ENCODE peak calls at places on chromosome 11, in eight cellular contexts. T is DND-41, L is lung, I is HL-60, Y is GM06990, H is left ventricle myocardium inferior, F is HCT116, O is heart left ventricle. W is an unnamed sample. For H3K27me3, the result is how much of the 10 kb centered on the place peaks cover.

GRCh38 chr11:2480874-2481220 is 36.0 kb downstream of the KCNQ1 start:
- DNase-seq in T (no peak), L (no peak), I (peak), Y (no peak), H (no peak), F (no peak), O (no peak), W (no peak)

GRCh38 chr11:77089004-77089545 is 13.6 kb upstream of the OMP start:
- DNase-seq in T (no peak), L (no peak), I (no peak), Y (no peak), H (peak), F (no peak), O (no peak), W (no peak)

GRCh38 chr11:116501728-116502127 is 271.1 kb downstream of the BUD13 start:
- DNase-seq in T (no peak), L (no peak), I (no peak), Y (no peak), H (no peak), F (no peak), O (no peak), W (no peak)

GRCh38 chr11:69460540-69461257 is 20.8 kb upstream of the LINC01488 start:
- DNase-seq in T (no peak), L (no peak), I (no peak), Y (no peak), H (no peak), F (peak), O (no peak), W (no peak)

GRCh38 chr11:32427616-32427934 is 7.8 kb downstream of the WT1 start:
- DNase-seq in T (no peak), L (no peak), I (no peak), Y (no peak), H (no peak), F (no peak), O (no peak), W (no peak)

GRCh38 chr11:130671801-130672700 is 223.6 kb downstream of the ADAMTS15 start:
- DNase-seq in T (no peak), L (no peak), I (no peak), Y (no peak), H (peak), F (no peak), O (peak), W (peak)

GRCh38 chr11:102791271-102792036 is 6.5 kb downstream of the MMP1 start:
- DNase-seq in T (no peak), L (no peak), I (no peak), Y (no peak), H (no peak), F (no peak), O (no peak), W (no peak)

GRCh38 chr11:32440920-32441319 is 5.6 kb upstream of the WT1 start:
- DNase-seq in T (no peak), L (no peak), I (no peak), Y (no peak), H (no peak), F (no peak), O (no peak), W (no peak)

GRCh38 chr11:16893456-16894076 is 120.6 kb downstream of the PLEKHA7 start:
- DNase-seq in T (no peak), L (no peak), I (no peak), Y (no peak), H (no peak), F (no peak), O (no peak), W (no peak)

GRCh38 chr11:2175659-2176058 is 4.0 kb upstream of the TH start:
- DNase-seq in T (no peak), L (no peak), I (no peak), Y (no peak), H (no peak), F (no peak), O (no peak), W (no peak)

GRCh38 chr11:119849872-119850271 is 120.9 kb upstream of the NECTIN1 start:
- DNase-seq in T (no peak), L (no peak), I (no peak), Y (no peak), H (no peak), F (no peak), O (no peak), W (no peak)

DNA sequence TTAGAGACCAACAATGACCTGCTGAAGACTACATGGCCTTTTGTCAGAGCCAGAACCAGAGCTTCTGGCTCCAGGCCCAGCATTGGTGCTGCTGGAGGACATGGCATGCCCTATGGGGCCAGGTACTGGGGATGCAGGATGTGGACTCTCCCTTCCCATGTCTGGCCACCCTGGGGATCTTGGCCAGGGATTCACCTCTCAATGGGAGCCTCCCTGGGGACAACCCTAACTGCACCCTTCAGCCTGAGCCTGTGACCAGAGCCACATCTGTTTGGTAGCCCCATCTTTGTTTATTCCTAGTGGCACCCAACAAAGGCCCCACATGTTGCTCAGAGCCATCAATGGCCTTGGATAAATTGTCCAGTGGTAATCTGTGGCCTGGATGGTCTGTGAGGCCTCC is 5.8 kb downstream of the KLHL35 start:
- DNase-seq in T (no peak), L (no peak), I (no peak), Y (no peak), H (no peak), F (no peak), O (no peak), W (no peak)
- H3K27me3 ChIP-seq in T (under half), L (under half), I (under half), Y (under half), H (under half), F (under half), O (under half), W (under half)

DNA sequence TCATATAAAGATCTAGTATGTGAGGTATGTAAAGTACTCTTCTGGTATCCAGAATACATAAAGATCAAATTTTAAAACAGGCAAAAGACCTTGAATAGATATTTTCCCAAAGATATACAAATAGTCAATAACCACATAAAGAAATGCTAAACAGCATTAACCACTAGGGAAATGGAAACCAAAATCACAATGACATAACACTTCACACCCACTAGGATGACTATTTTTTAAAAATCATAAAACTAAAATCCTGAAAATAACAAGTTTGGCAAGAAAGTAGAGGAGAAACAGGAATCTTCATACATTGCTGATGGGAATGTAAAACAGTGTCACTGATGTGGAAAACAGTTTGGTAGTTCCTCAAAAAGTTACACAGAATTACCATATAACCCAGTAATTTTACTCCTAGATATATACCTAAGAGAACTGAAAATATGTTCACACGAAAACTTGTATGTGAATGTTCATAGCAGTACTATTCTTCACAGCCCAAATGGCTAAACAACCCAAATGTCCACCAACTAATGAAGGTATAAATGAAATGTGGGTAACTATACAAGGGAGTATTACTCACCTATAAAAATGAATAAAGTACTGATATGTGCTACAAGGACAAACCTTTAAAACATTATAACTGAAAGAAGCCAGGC is 12.5 kb downstream of the PICALM start:
- DNase-seq in T (no peak), L (no peak), I (no peak), Y (no peak), H (no peak), F (no peak), O (no peak), W (no peak)
- TF ChIP-seq CTCF in T (no peak), L (no peak), I (no peak), Y (no peak), H (no peak), F (no peak), O (no peak), W (no peak)

GRCh38 chr11:125167292-125167953 is 2.9 kb downstream of the PKNOX2 start:
- DNase-seq in T (no peak), L (no peak), I (no peak), Y (no peak), H (peak), F (no peak), O (peak), W (no peak)
- H3K4me3 ChIP-seq in T (no peak), L (no peak), I (no peak), Y (no peak), H (peak), F (no peak), O (peak), W (peak)

GRCh38 chr11:126751242-126751641 is 249.3 kb downstream of the KIRREL3 start:
- DNase-seq in T (no peak), L (no peak), I (no peak), Y (no peak), H (no peak), F (no peak), O (no peak), W (no peak)

GRCh38 chr11:126744699-126745098 is 255.9 kb downstream of the KIRREL3 start:
- DNase-seq in T (no peak), L (no peak), I (no peak), Y (no peak), H (no peak), F (no peak), O (no peak), W (no peak)

GRCh38 chr11:126746443-126746842 is 254.1 kb downstream of the KIRREL3 start:
- DNase-seq in T (no peak), L (no peak), I (no peak), Y (no peak), H (no peak), F (no peak), O (no peak), W (no peak)

GRCh38 chr11:126747315-126747714 is 253.3 kb downstream of the KIRREL3 start:
- DNase-seq in T (no peak), L (no peak), I (no peak), Y (no peak), H (no peak), F (no peak), O (no peak), W (no peak)

GRCh38 chr11:126748097-126748756 is 252.3 kb downstream of the KIRREL3 start:
- DNase-seq in T (no peak), L (no peak), I (no peak), Y (no peak), H (no peak), F (no peak), O (no peak), W (no peak)
- H3K27me3 ChIP-seq in T (under half), L (under half), I (under half), Y (under half), H (under half), F (under half), O (under half), W (under half)

DNA sequence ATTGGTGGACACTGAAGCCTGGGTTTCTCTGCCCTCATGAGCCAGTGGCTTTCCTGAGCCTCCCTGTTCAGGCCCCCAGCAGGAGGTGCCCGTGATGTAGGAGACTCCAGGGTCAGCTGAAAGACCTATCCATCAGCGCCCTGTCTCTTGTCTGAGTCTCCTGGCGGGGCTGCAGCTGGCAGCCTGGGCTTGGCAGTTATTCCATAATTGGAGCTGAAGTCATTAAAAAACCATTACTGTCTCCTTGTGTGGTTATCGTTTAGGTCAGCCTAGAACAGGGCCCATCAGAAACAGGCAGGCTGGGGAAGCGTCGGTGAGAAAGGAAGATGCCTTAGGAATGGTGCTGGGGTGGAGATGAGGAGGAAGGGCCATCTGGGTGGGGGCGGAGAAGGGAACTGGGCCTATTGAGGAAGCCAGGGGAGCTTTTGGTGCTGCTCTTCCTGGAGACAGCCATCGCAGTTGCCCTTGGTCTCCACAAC is 5.0 kb downstream of the TUB start:
- DNase-seq in T (no peak), L (no peak), I (no peak), Y (no peak), H (no peak), F (no peak), O (no peak), W (no peak)
- TF ChIP-seq CTCF in T (no peak), L (no peak), I (no peak), Y (no peak), H (no peak), F (no peak), O (no peak), W (no peak)

DNA sequence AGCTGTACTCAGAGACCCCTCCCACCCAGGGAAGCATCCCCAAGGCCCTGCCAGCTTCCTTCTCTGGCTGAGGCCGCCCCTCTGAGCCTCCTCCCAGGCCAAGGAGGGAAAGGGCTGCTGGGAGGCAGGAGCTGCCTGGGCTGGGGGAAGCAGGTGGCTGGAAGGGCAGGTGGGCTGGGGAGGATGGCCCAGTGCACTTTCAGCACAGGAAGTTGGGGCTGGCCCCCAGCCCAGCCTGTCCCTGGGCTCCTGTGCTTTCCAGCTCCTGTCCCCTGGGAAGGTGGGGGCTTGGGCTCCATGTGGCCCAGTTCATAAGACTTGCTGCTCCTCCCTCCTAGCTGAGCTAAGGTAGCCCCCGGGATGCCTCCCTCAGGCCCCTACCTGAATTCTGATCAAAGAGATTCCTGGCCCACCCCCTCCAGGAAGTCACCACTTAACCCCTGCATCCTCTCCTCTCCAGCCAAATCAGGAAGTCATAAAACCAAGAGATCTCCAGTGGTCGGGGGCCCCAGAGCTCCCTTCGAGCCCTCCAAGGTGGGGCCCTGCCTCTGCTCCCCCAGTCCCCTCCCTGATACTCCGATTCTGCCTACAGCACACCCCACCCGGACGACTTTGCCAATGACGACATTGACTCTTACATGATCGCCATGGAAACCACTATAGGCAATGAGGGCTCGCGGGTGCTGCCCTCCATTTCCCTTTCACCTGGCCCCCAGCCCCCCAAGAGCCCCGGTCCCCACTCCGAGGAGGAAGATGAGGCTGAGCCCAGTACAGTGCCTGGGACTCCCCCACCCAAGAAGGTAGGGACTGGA is 4.9 kb downstream of the PPP1CA start:
- DNase-seq in T (peak), L (no peak), I (no peak), Y (no peak), H (no peak), F (no peak), O (no peak), W (no peak)
- H3K4me3 ChIP-seq in T (no peak), L (no peak), I (no peak), Y (no peak), H (no peak), F (no peak), O (no peak), W (no peak)

DNA sequence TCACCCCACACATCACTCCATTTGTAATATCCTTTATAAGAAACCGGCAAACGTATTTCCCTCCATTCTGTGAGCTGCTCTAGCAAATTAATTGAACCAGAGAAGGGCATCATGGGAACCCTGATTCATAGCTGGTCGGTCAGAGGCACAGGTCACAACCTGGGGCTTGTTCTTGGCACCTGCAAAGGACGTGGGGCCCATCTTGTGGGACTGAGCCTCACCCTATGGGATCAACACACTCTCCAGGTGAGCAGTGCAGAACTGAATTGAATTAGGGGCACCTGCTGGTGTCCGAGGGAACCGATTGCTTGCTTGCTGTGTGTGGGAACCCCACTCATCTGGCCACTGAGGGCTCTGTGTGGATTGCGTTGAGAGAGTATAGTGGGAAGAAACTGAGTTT is 145.3 kb downstream of the CTTN start:
- DNase-seq in T (no peak), L (no peak), I (no peak), Y (no peak), H (no peak), F (no peak), O (no peak), W (no peak)
- H3K27me3 ChIP-seq in T (under half), L (under half), I (under half), Y (under half), H (half or more), F (under half), O (under half), W (under half)

DNA sequence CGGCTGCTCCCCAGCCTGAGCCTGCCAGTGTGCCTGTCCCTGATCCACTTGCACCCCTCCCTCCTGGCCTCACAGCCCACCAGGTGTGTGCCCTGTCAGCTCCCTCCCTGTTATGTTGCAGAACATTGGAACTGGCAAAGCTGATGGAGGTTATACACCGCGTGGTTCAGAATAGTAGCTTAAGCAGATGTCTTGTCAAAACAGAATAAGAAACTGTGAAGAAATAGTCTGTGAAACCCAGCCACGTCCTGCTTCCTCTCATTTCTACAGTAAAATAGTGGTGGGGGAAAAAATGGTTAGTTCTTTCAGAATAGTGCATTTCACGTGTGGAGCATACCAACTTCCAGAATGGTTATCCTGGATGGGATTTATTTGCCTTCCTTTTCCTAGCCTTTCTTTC is 161.2 kb upstream of the NAV2 start:
- DNase-seq in T (no peak), L (no peak), I (no peak), Y (peak), H (no peak), F (no peak), O (no peak), W (no peak)
- TF ChIP-seq CTCF in T (no peak), L (no peak), I (no peak), Y (no peak), H (no peak), F (no peak), O (no peak), W (no peak)